ENCODE peak calls at places on chromosome 22, in five cellular contexts. Z is heart right ventricle, X is NCI-H2029 treated with DMSO at 0.1 percent for 48 hours, M is amniotic epithelial cell, D is HuH-7. S is an unnamed sample.

GRCh38 chr22:25008666-25009065 is 56.1 kb downstream of the KIAA1671 start:
- DNase-seq in D (no peak), X (peak; percentile 51), M (no peak), Z (no peak), S (no peak)

GRCh38 chr22:49633010-49633324 is 194.7 kb downstream of the BRD1 start:
- DNase-seq in X (no peak), M (no peak), D (no peak), Z (no peak), S (no peak)

GRCh38 chr22:23790819-23791736 is 4.3 kb downstream of the SMARCB1 start:
- DNase-seq in D (no peak), X (no peak), M (peak; percentile 47), Z (peak; percentile 31), S (no peak)

GRCh38 chr22:18950141-18950540 is 14.0 kb upstream of the PRODH start:
- DNase-seq in M (no peak), D (no peak), X (no peak), Z (peak; percentile 2), S (no peak)

GRCh38 chr22:28440517-28441366 is 238.9 kb downstream of the TTC28 start:
- DNase-seq in M (peak; percentile 72), Z (no peak), D (no peak), X (no peak), S (no peak)

GRCh38 chr22:49674479-49674830 is 153.2 kb downstream of the BRD1 start:
- DNase-seq in Z (no peak), X (no peak), D (no peak), M (no peak), S (no peak)

GRCh38 chr22:19819911-19820879 is 34.5 kb downstream of the GNB1L start:
- DNase-seq in X (no peak), M (no peak), D (no peak), Z (no peak), S (no peak)

GRCh38 chr22:27482414-27482813 is 319.1 kb downstream of the MN1 start:
- DNase-seq in D (no peak), Z (no peak), M (no peak), X (no peak), S (no peak)

GRCh38 chr22:17119481-17120202 is 1.5 kb downstream of the TMEM121B start:
- DNase-seq in Z (no peak), X (no peak), M (peak; percentile 21), D (peak; percentile 40), S (no peak)

GRCh38 chr22:25797891-25798290 is 55.9 kb downstream of the MYO18B start:
- DNase-seq in M (no peak), D (no peak), Z (no peak), X (no peak), S (no peak)

GRCh38 chr22:50269573-50270301 is 443 bp downstream of the MAPK11 start:
- DNase-seq in M (peak; percentile 31), Z (peak; percentile 62), D (no peak), X (no peak), S (no peak)

GRCh38 chr22:46061431-46062231 is 84.7 kb upstream of the WNT7B start:
- DNase-seq in Z (no peak), M (no peak), D (no peak), X (no peak), S (peak; percentile 23)

GRCh38 chr22:19691721-19692341 is 22.5 kb upstream of the SEPTIN5 start:
- DNase-seq in D (no peak), X (no peak), M (peak; percentile 31), Z (no peak), S (no peak)

GRCh38 chr22:47040486-47041145 is 278.2 kb downstream of the TBC1D22A start:
- DNase-seq in Z (no peak), X (no peak), D (no peak), M (no peak), S (no peak)

GRCh38 chr22:50274311-50274710 is 4.1 kb upstream of the MAPK11 start:
- DNase-seq in M (peak; percentile 59), X (no peak), Z (peak; percentile 57), D (peak; percentile 89), S (peak; percentile 55)

GRCh38 chr22:26679003-26679629 is 21.7 kb downstream of the MIAT start:
- DNase-seq in Z (peak; percentile 77), M (peak; percentile 66), X (peak; percentile 22), D (peak; percentile 79), S (peak; percentile 69)

GRCh38 chr22:20083891-20084546 is 4.0 kb downstream of the DGCR8 start:
- DNase-seq in X (no peak), M (no peak), Z (no peak), D (no peak), S (no peak)

GRCh38 chr22:44192098-44192810 is 11.5 kb downstream of the PARVG start:
- DNase-seq in D (no peak), Z (no peak), M (no peak), X (no peak), S (no peak)

GRCh38 chr22:50532353-50532700 is 2.5 kb upstream of the TYMP start:
- DNase-seq in Z (peak; percentile 72), D (no peak), M (no peak), X (no peak), S (peak; percentile 57)

GRCh38 chr22:47110817-47111443 is 348.5 kb downstream of the TBC1D22A start:
- DNase-seq in M (peak; percentile 98), X (no peak), Z (no peak), D (no peak), S (no peak)

GRCh38 chr22:22984967-22985366 is 85.4 kb upstream of the GNAZ start:
- DNase-seq in X (no peak), M (no peak), Z (no peak), D (no peak), S (no peak)